ENCODE peak calls at places on chromosomes 12 and 14, in seven cellular contexts. L, Z, A, N, C, M and J are unnamed samples.

GRCh38 chr12:104724992-104725585 is 233.0 kb downstream of the SLC41A2 start:
- DNase-seq in C (no peak), M (no peak), A (no peak), N (no peak), L (no peak), Z (no peak), J (no peak)

GRCh38 chr12:94205738-94206310 is 57.4 kb downstream of the PLXNC1 start:
- DNase-seq in M (no peak), C (no peak), N (no peak), Z (no peak), A (no peak), L (no peak), J (no peak)

GRCh38 chr12:45613306-45613705 is 116.2 kb upstream of the ARID2 start:
- DNase-seq in Z (no peak), M (no peak), A (no peak), C (peak), N (no peak), L (no peak), J (no peak)

GRCh38 chr12:121610239-121611149 is 15.8 kb upstream of the ORAI1 start:
- DNase-seq in N (no peak), C (peak), L (no peak), Z (no peak), M (no peak), A (peak), J (no peak)

GRCh38 chr14:23061995-23062394 is 4.7 kb upstream of the CDH24 start:
- DNase-seq in N (no peak), A (peak), Z (no peak), M (peak), C (peak), L (no peak), J (no peak)

GRCh38 chr12:122884091-122884826 is 11.7 kb downstream of the VPS37B start:
- DNase-seq in Z (no peak), N (no peak), L (no peak), A (no peak), M (no peak), C (no peak), J (no peak)

GRCh38 chr12:97425802-97426484 is 36.7 kb upstream of the RMST start:
- DNase-seq in Z (no peak), N (no peak), M (no peak), C (no peak), L (no peak), A (no peak), J (no peak)

GRCh38 chr12:3035815-3036702 is 41.1 kb upstream of the TSPAN9 start:
- DNase-seq in A (no peak), N (no peak), M (no peak), Z (no peak), C (no peak), L (no peak), J (no peak)

GRCh38 chr12:98578392-98578791 is 15.1 kb upstream of the SLC25A3 start:
- DNase-seq in L (no peak), C (no peak), N (no peak), M (no peak), Z (no peak), A (no peak), J (no peak)

GRCh38 chr14:106556665-106557289 is 1030.4 kb downstream of the TMEM121 start:
- DNase-seq in Z (peak), L (peak), N (no peak), C (no peak), A (no peak), M (no peak), J (no peak)

GRCh38 chr14:61033851-61034250 is 52.8 kb downstream of the SLC38A6 start:
- DNase-seq in M (no peak), N (no peak), C (peak), L (no peak), Z (no peak), A (no peak), J (no peak)

GRCh38 chr12:9037431-9037830 is 48.1 kb downstream of the KLRG1 start:
- DNase-seq in M (no peak), N (no peak), A (no peak), C (no peak), Z (no peak), L (no peak), J (no peak)

GRCh38 chr14:23093993-23094665 is 807 bp downstream of the ACIN1 start:
- DNase-seq in N (no peak), A (no peak), L (no peak), Z (no peak), M (peak), C (no peak), J (no peak)

GRCh38 chr12:123050331-123050809 is 69.9 kb downstream of the ARL6IP4 start:
- DNase-seq in A (peak), L (no peak), Z (no peak), N (no peak), M (no peak), C (peak), J (no peak)

GRCh38 chr12:90512518-90512917 is 442.5 kb downstream of the CCER1 start:
- DNase-seq in C (no peak), M (no peak), Z (no peak), L (no peak), A (no peak), N (no peak), J (no peak)